ENCODE peak calls at places on chromosomes 11 and 22, in seven cellular contexts. T, X, H, C, M, I and G are unnamed samples.

GRCh38 chr11:68649851-68650555 is 34.3 kb upstream of the GAL start:
- DNase-seq in M (no peak), C (no peak), H (no peak), X (no peak), T (no peak), I (no peak), G (no peak)

GRCh38 chr22:46547883-46548244 is 10.4 kb upstream of the CELSR1 start:
- DNase-seq in X (no peak), C (no peak), I (peak), M (peak), T (peak), H (no peak), G (no peak)

GRCh38 chr22:24948356-24949202 is 2.1 kb upstream of the LHFPL7 start:
- DNase-seq in M (no peak), C (no peak), X (no peak), T (no peak), I (no peak), H (no peak), G (no peak)

GRCh38 chr11:116742104-116742503 is 30.7 kb downstream of the BUD13 start:
- DNase-seq in T (no peak), H (no peak), X (no peak), M (peak), I (no peak), C (no peak), G (no peak)

GRCh38 chr22:39543095-39543494 is 10.5 kb upstream of the RPS19BP1 start:
- DNase-seq in X (no peak), C (no peak), I (no peak), H (peak), M (peak), T (no peak), G (no peak)

GRCh38 chr22:33180371-33180770 is 122.2 kb upstream of the SYN3 start:
- DNase-seq in T (no peak), X (no peak), H (no peak), M (no peak), C (no peak), I (no peak), G (no peak)

GRCh38 chr11:37657645-37658044 is 1059.6 kb upstream of the RAG2 start:
- DNase-seq in I (peak), H (no peak), T (no peak), C (no peak), X (no peak), M (peak), G (peak)

GRCh38 chr22:46355996-46356471 is 20.5 kb downstream of the TRMU start:
- DNase-seq in M (no peak), C (peak), H (no peak), X (peak), I (no peak), T (peak), G (no peak)

GRCh38 chr11:65183201-65183891 is 1.6 kb downstream of the CAPN1 start:
- DNase-seq in H (no peak), X (no peak), M (no peak), T (no peak), C (peak), I (no peak), G (no peak)

GRCh38 chr22:17087176-17088131 is 2.7 kb downstream of the IL17RA start:
- DNase-seq in I (peak), T (no peak), X (no peak), H (no peak), M (peak), C (peak), G (peak)

GRCh38 chr11:117907276-117908110 is 21.7 kb downstream of the TMPRSS13 start:
- DNase-seq in H (peak), M (peak), X (peak), C (peak), I (peak), T (peak), G (peak)
- H3K4me3 ChIP-seq in H (no peak), M (no peak), X (no peak), C (no peak), I (no peak), T (no peak), G (no peak)

GRCh38 chr22:38180841-38181452 is 683 bp downstream of the PLA2G6 start:
- DNase-seq in M (no peak), I (peak), H (no peak), X (peak), T (peak), C (peak), G (no peak)
- TF ChIP-seq CTCF in M (no peak), I (no peak), H (no peak), X (no peak), T (no peak), C (no peak), G (no peak)

DNA sequence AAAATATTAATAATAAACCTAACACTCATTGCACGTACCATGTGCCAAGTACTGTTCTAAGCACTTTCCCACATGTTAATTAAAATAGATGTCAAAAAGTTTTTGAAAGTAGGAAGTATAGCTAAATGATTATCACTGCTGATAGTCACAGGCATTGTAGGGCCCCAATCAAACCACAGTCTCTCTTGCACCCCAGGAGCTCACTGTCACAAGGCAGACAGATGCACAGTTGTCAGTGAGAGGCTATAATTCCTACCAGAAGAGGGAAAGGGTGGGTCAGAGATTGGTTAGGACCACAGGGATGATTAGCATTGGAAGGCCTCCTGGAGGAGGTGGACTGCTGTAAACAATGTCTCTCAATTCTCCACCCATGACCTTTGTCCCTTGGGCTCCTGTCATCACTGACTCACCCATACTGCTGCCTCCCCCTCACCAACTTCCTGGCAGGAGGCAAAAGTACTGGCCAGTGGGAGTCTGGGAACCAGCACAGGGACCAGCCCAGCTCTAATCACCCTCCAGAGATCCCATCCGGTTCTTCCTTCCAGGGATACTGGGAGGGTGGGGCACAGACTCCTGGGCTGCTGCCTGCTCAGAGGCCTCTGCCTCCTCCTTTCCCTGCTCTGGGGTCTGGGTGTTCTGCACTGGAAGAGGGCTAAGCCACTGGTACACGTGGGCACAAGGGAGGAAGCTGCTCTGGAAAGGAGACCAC is 1.1 kb upstream of the POLD4 start:
- DNase-seq in T (peak), I (peak), H (peak), M (peak), C (no peak), X (peak), G (no peak)
- H3K4me3 ChIP-seq in T (peak), I (peak), H (peak), M (no peak), C (peak), X (peak), G (peak)

DNA sequence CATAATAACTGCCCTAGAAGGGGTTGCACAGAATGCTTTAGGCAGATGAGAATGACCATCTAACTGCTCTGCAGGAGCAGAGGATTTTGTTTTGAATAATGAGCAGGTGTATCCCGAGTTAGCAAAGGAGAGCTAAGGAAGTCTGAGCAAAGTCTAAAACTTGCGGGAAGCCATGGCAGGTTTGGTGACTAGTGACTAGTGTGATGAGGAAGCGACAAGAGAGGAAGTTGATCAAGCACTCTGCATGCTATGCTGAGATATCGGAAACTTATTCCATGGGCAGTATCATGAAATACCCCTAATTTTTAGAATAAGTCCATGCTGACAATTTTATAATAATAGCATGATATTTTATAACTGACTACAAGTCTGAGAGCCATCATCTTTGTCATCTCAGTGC is 12.9 kb downstream of the OLFML1 start:
- DNase-seq in H (no peak), I (no peak), M (no peak), C (no peak), X (no peak), T (no peak), G (no peak)
- TF ChIP-seq CTCF in H (no peak), I (no peak), M (no peak), C (no peak), X (no peak), T (no peak), G (no peak)

GRCh38 chr11:78821371-78822306 is 247.0 kb upstream of the NARS2 start:
- DNase-seq in X (no peak), C (no peak), H (no peak), I (peak), M (peak), T (no peak), G (no peak)

GRCh38 chr11:78823588-78823987 is 248.9 kb upstream of the NARS2 start:
- DNase-seq in H (no peak), X (no peak), T (no peak), I (no peak), M (no peak), C (no peak), G (no peak)

GRCh38 chr11:78825531-78825930 is 250.9 kb upstream of the NARS2 start:
- DNase-seq in I (no peak), H (no peak), X (no peak), T (no peak), C (no peak), M (peak), G (peak)

GRCh38 chr11:78820722-78821121 is 246.1 kb upstream of the NARS2 start:
- DNase-seq in H (no peak), C (no peak), I (no peak), X (no peak), M (no peak), T (no peak), G (no peak)

GRCh38 chr11:78822931-78823423 is 248.3 kb upstream of the NARS2 start:
- DNase-seq in C (peak), T (peak), H (no peak), X (no peak), M (no peak), I (no peak), G (no peak)
- H3K4me3 ChIP-seq in C (no peak), T (no peak), H (no peak), X (no peak), M (no peak), I (no peak), G (no peak)